ENCODE peak calls at places on chromosomes 2 and 18, in nine cellular contexts. One of them, this sample, is unnamed.

GRCh38 chr2:24011278-24012104 is 1.6 kb downstream of the MFSD2B start:
- DNase-seq in A549: no peak
- DNase-seq in transverse colon: no peak
- DNase-seq in stomach: no peak
- DNase-seq in gastrocnemius medialis: no peak
- DNase-seq in HepG2: no peak
- DNase-seq in tibial nerve: no peak
- DNase-seq in IMR-90: no peak
- DNase-seq in uterus: no peak
- DNase-seq in this sample: no peak

GRCh38 chr2:875687-876615 is 74.7 kb upstream of the SNTG2 start:
- DNase-seq in A549: no peak
- DNase-seq in uterus: no peak
- DNase-seq in IMR-90: no peak
- DNase-seq in transverse colon: no peak
- DNase-seq in stomach: peak
- DNase-seq in HepG2: no peak
- DNase-seq in gastrocnemius medialis: no peak
- DNase-seq in tibial nerve: no peak
- DNase-seq in this sample: no peak

GRCh38 chr2:240253583-240254145 is 113.2 kb upstream of the OTOS start:
- DNase-seq in transverse colon: no peak
- DNase-seq in A549: no peak
- DNase-seq in gastrocnemius medialis: no peak
- DNase-seq in stomach: no peak
- DNase-seq in IMR-90: no peak
- DNase-seq in HepG2: no peak
- DNase-seq in tibial nerve: peak
- DNase-seq in uterus: no peak
- DNase-seq in this sample: no peak

GRCh38 chr2:120904379-120904778 is 168.7 kb downstream of the GLI2 start:
- DNase-seq in IMR-90: no peak
- DNase-seq in uterus: no peak
- DNase-seq in stomach: no peak
- DNase-seq in HepG2: no peak
- DNase-seq in gastrocnemius medialis: no peak
- DNase-seq in tibial nerve: no peak
- DNase-seq in A549: no peak
- DNase-seq in transverse colon: no peak
- DNase-seq in this sample: no peak

GRCh38 chr18:32301976-32302743 is 112.3 kb downstream of the MEP1B start:
- DNase-seq in A549: peak
- DNase-seq in gastrocnemius medialis: peak
- DNase-seq in tibial nerve: no peak
- DNase-seq in HepG2: no peak
- DNase-seq in uterus: no peak
- DNase-seq in IMR-90: peak
- DNase-seq in stomach: no peak
- DNase-seq in transverse colon: no peak
- DNase-seq in this sample: no peak

GRCh38 chr18:67194886-67195285 is 321.6 kb downstream of the DSEL start:
- DNase-seq in uterus: no peak
- DNase-seq in transverse colon: no peak
- DNase-seq in tibial nerve: no peak
- DNase-seq in IMR-90: no peak
- DNase-seq in stomach: no peak
- DNase-seq in A549: no peak
- DNase-seq in HepG2: no peak
- DNase-seq in gastrocnemius medialis: no peak
- DNase-seq in this sample: no peak

GRCh38 chr2:162217596-162217995 is 25.6 kb downstream of the FAP start:
- DNase-seq in IMR-90: peak
- DNase-seq in transverse colon: no peak
- DNase-seq in gastrocnemius medialis: no peak
- DNase-seq in stomach: no peak
- DNase-seq in HepG2: no peak
- DNase-seq in A549: no peak
- DNase-seq in uterus: no peak
- DNase-seq in tibial nerve: no peak
- DNase-seq in this sample: no peak

GRCh38 chr2:237968048-237968862 is 1.4 kb downstream of the UBE2F start:
- DNase-seq in transverse colon: peak
- DNase-seq in IMR-90: peak
- DNase-seq in HepG2: peak
- DNase-seq in stomach: no peak
- DNase-seq in uterus: no peak
- DNase-seq in tibial nerve: peak
- DNase-seq in gastrocnemius medialis: peak
- DNase-seq in A549: peak
- DNase-seq in this sample: peak

GRCh38 chr2:231644426-231644825 is 51.8 kb downstream of the TEX44 start:
- DNase-seq in IMR-90: no peak
- DNase-seq in gastrocnemius medialis: no peak
- DNase-seq in HepG2: no peak
- DNase-seq in uterus: no peak
- DNase-seq in A549: no peak
- DNase-seq in stomach: peak
- DNase-seq in transverse colon: no peak
- DNase-seq in tibial nerve: no peak
- DNase-seq in this sample: no peak

GRCh38 chr2:110806053-110806452 is 73.7 kb downstream of the ACOXL start:
- DNase-seq in stomach: no peak
- DNase-seq in transverse colon: no peak
- DNase-seq in uterus: no peak
- DNase-seq in gastrocnemius medialis: no peak
- DNase-seq in HepG2: no peak
- DNase-seq in tibial nerve: no peak
- DNase-seq in A549: no peak
- DNase-seq in IMR-90: no peak
- DNase-seq in this sample: no peak

GRCh38 chr2:65499216-65499615 is 66.8 kb upstream of the SPRED2 start:
- DNase-seq in HepG2: no peak
- DNase-seq in stomach: no peak
- DNase-seq in IMR-90: no peak
- DNase-seq in gastrocnemius medialis: no peak
- DNase-seq in transverse colon: no peak
- DNase-seq in tibial nerve: no peak
- DNase-seq in A549: no peak
- DNase-seq in uterus: no peak
- DNase-seq in this sample: no peak

GRCh38 chr2:96909651-96910050 is 39.8 kb upstream of the SEMA4C start:
- DNase-seq in transverse colon: no peak
- DNase-seq in A549: no peak
- DNase-seq in IMR-90: no peak
- DNase-seq in stomach: no peak
- DNase-seq in gastrocnemius medialis: no peak
- DNase-seq in tibial nerve: no peak
- DNase-seq in HepG2: no peak
- DNase-seq in uterus: no peak
- DNase-seq in this sample: no peak

GRCh38 chr2:96903809-96904208 is 33.9 kb upstream of the SEMA4C start:
- DNase-seq in transverse colon: no peak
- DNase-seq in uterus: no peak
- DNase-seq in tibial nerve: no peak
- DNase-seq in stomach: no peak
- DNase-seq in IMR-90: no peak
- DNase-seq in A549: no peak
- DNase-seq in gastrocnemius medialis: no peak
- DNase-seq in HepG2: no peak
- DNase-seq in this sample: no peak

GRCh38 chr2:96903318-96903717 is 33.4 kb upstream of the SEMA4C start:
- DNase-seq in tibial nerve: no peak
- DNase-seq in A549: no peak
- DNase-seq in uterus: no peak
- DNase-seq in stomach: no peak
- DNase-seq in gastrocnemius medialis: no peak
- DNase-seq in transverse colon: no peak
- DNase-seq in IMR-90: no peak
- DNase-seq in HepG2: no peak
- DNase-seq in this sample: no peak

GRCh38 chr2:96906719-96907404 is 37.0 kb upstream of the SEMA4C start:
- DNase-seq in stomach: no peak
- DNase-seq in HepG2: no peak
- DNase-seq in gastrocnemius medialis: peak
- DNase-seq in A549: no peak
- DNase-seq in IMR-90: no peak
- DNase-seq in tibial nerve: peak
- DNase-seq in transverse colon: no peak
- DNase-seq in uterus: peak
- DNase-seq in this sample: peak

GRCh38 chr2:96907405-96908041 is 37.6 kb upstream of the SEMA4C start:
- DNase-seq in stomach: peak
- DNase-seq in HepG2: no peak
- DNase-seq in IMR-90: peak
- DNase-seq in tibial nerve: peak
- DNase-seq in A549: no peak
- DNase-seq in transverse colon: peak
- DNase-seq in gastrocnemius medialis: peak
- DNase-seq in uterus: peak
- DNase-seq in this sample: peak
- TF ChIP-seq POLR2A in stomach: no peak
- TF ChIP-seq POLR2A in HepG2: no peak
- TF ChIP-seq POLR2A in IMR-90: no peak
- TF ChIP-seq POLR2A in tibial nerve: peak
- TF ChIP-seq POLR2A in A549: no peak
- TF ChIP-seq POLR2A in transverse colon: no peak
- TF ChIP-seq POLR2A in gastrocnemius medialis: peak
- TF ChIP-seq POLR2A in uterus: peak
- TF ChIP-seq POLR2A in this sample: peak

DNA sequence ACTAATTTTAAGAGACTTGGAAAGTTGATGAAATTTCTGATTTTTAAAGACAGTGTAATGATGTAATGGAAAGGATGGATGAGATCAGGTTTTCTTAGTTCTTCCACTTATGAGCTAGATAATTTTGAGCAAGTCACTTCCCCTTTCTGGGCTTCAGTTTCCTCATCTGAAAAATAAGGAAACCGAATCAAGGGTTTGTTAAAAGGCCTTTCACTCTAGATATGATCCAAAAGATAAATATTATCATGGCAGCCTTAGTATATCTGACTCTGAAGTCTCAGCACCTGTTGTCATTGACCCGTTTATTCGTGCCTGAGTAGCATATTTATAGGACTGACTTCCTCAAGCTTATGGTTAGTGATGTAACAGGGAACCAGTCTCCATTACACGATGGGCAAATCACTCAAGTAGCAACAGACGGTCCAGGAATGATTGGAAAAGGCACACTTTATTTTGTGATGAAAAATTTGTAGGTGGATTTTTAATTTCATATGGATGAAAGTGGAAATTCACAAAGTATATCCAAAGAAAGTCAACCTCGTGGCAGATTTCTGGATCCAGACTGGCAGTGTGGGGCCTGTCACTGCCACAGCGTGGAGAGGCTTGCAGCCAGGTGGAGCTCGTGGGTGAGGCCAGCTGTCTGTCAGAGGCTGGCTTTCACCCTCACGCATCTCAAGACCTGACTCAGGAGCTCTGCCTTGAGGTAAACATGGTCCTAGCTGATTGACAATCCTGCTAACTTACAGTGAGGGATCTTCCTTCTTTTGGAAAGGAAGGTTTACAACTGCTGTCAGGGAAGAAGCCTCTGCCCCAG is 137.9 kb upstream of the CXCR4 start:
- DNase-seq in IMR-90: no peak
- DNase-seq in uterus: no peak
- DNase-seq in transverse colon: no peak
- DNase-seq in gastrocnemius medialis: no peak
- DNase-seq in stomach: no peak
- DNase-seq in A549: no peak
- DNase-seq in tibial nerve: no peak
- DNase-seq in HepG2: no peak
- DNase-seq in this sample: no peak
- H3K27ac ChIP-seq in IMR-90: no peak
- H3K27ac ChIP-seq in uterus: no peak
- H3K27ac ChIP-seq in transverse colon: no peak
- H3K27ac ChIP-seq in gastrocnemius medialis: no peak
- H3K27ac ChIP-seq in stomach: no peak
- H3K27ac ChIP-seq in A549: no peak
- H3K27ac ChIP-seq in tibial nerve: no peak
- H3K27ac ChIP-seq in HepG2: no peak
- H3K27ac ChIP-seq in this sample: no peak

DNA sequence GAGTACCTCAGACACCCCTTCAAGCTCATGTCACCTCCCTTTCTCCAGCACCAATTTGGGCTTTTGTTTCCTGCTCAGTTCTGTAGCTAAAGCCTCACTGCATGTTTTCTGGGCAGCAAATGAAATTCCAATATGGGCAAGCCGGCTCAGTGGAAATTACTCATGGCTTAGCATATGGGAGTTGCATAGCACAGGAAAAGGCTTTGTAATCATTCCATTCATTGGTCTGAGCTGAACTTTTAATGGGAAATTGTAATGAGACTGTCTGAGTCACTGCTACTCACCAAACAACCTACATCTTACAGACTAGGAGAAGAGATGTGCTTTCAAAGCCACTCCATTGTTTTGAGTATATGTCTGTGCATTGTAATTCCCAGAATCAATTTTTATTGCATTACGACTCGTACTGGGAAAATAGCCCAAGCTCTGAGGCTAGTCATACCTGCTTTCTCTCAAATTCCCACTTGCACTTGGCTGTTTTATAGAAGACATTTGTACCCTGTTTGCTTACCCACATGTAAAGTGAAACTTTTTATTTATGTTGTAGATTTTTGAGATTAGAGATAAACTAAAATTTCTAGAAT is 139.5 kb upstream of the LRATD1 start:
- DNase-seq in gastrocnemius medialis: no peak
- DNase-seq in HepG2: no peak
- DNase-seq in stomach: no peak
- DNase-seq in IMR-90: peak
- DNase-seq in A549: no peak
- DNase-seq in uterus: no peak
- DNase-seq in tibial nerve: no peak
- DNase-seq in transverse colon: no peak
- DNase-seq in this sample: peak
- TF ChIP-seq CTCF in gastrocnemius medialis: no peak
- TF ChIP-seq CTCF in HepG2: no peak
- TF ChIP-seq CTCF in stomach: no peak
- TF ChIP-seq CTCF in IMR-90: no peak
- TF ChIP-seq CTCF in A549: no peak
- TF ChIP-seq CTCF in uterus: no peak
- TF ChIP-seq CTCF in tibial nerve: no peak
- TF ChIP-seq CTCF in transverse colon: no peak
- TF ChIP-seq CTCF in this sample: no peak

DNA sequence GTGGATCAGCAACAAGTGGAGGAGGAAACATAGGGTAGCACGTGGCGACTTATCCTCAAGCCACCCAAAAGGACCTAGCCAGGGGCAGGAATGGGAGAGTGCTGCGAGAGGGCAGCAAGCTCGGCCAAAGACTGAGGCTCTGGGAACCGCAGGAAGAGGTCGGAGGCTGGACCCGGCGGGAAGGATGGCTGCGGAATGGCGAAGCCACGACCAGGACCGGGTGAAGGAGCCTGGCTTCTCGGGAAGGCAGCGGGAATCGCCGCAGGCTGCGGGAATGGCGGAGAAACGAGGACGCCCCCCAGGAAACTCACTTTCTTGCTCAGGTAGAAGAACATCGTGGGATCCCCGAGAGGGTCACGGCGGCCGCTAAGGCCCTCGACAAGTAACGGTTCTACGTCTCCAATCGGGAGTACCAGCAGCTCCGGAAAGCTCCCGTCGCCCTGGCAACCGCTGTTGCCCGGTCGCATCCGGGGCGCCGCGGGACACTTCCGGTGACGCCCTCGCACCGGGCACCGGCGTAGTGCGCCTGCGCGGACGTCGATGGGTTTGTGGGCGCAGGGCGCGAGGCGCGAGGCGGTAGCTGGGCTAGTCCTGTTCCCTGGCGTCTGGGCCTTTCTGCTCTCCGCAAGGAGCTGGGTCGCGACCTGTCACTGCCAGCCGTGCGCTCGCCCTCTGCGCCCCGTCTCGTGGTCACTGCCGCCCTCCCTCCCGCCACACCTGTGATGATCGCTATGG is at the start of gene WDR35:
- DNase-seq in gastrocnemius medialis: peak
- DNase-seq in IMR-90: peak
- DNase-seq in A549: peak
- DNase-seq in tibial nerve: peak
- DNase-seq in uterus: peak
- DNase-seq in HepG2: peak
- DNase-seq in transverse colon: peak
- DNase-seq in stomach: peak
- DNase-seq in this sample: peak
- TF ChIP-seq POLR2A in gastrocnemius medialis: peak
- TF ChIP-seq POLR2A in IMR-90: peak
- TF ChIP-seq POLR2A in A549: peak
- TF ChIP-seq POLR2A in tibial nerve: peak
- TF ChIP-seq POLR2A in uterus: peak
- TF ChIP-seq POLR2A in HepG2: peak
- TF ChIP-seq POLR2A in transverse colon: no peak
- TF ChIP-seq POLR2A in stomach: no peak
- TF ChIP-seq POLR2A in this sample: peak